ENCODE peak calls at places on chromosomes 12 and 14, in ten cellular contexts. R is astrocyte, Y is OCI-LY7, K is left lung, F is adrenal gland, H is ovary, T is sigmoid colon, L is heart left ventricle, X is upper lobe of left lung, P is right atrium auricular region. Z is an unnamed sample.

GRCh38 chr12:32159925-32160324 is 53.3 kb downstream of the BICD1 start:
- DNase-seq in R (peak; percentile 74), Y (no peak), K (no peak), F (no peak), H (no peak), T (no peak), L (no peak), X (no peak), P (no peak), Z (no peak)

GRCh38 chr12:5718680-5719079 is 226.4 kb downstream of the ANO2 start:
- DNase-seq in R (no peak), Y (no peak), K (no peak), F (no peak), H (peak; percentile 24), T (no peak), L (peak; percentile 62), X (no peak), P (peak; percentile 57), Z (peak; percentile 64)

GRCh38 chr14:38867561-38868150 is 235.4 kb downstream of the SEC23A start:
- DNase-seq in R (peak; percentile 63), Y (peak; percentile 76), K (peak; percentile 70), F (peak; percentile 86), H (peak; percentile 32), T (peak; percentile 77), L (peak; percentile 72), X (no peak), P (peak; percentile 79), Z (peak; percentile 41)

GRCh38 chr12:106580671-106581508 is 1.9 kb upstream of the RFX4 start:
- DNase-seq in R (no peak), Y (no peak), K (no peak), F (no peak), H (no peak), T (no peak), L (no peak), X (peak; percentile 73), P (no peak), Z (no peak)

GRCh38 chr12:80593766-80594165 is 113.7 kb upstream of the MYF6 start:
- DNase-seq in R (peak; percentile 98), Y (no peak), K (no peak), F (no peak), H (no peak), T (no peak), L (no peak), X (no peak), P (no peak), Z (no peak)

GRCh38 chr12:113369391-113369790 is 11.0 kb downstream of the PLBD2 start:
- DNase-seq in R (no peak), Y (no peak), K (no peak), F (no peak), H (no peak), T (no peak), L (no peak), X (no peak), P (no peak), Z (no peak)

GRCh38 chr12:52794479-52795331 is 1.2 kb downstream of the KRT3 start:
- DNase-seq in R (peak; percentile 73), Y (no peak), K (no peak), F (no peak), H (no peak), T (no peak), L (no peak), X (no peak), P (no peak), Z (no peak)

GRCh38 chr14:23071975-23072539 is 14.7 kb upstream of the CDH24 start:
- DNase-seq in R (no peak), Y (no peak), K (no peak), F (no peak), H (no peak), T (no peak), L (no peak), X (no peak), P (no peak), Z (no peak)

GRCh38 chr14:57382283-57382682 is 8.1 kb upstream of the NAA30 start:
- DNase-seq in R (peak; percentile 80), Y (no peak), K (no peak), F (no peak), H (no peak), T (no peak), L (no peak), X (no peak), P (no peak), Z (no peak)

GRCh38 chr14:57383125-57383524 is 7.3 kb upstream of the NAA30 start:
- DNase-seq in R (no peak), Y (no peak), K (no peak), F (no peak), H (no peak), T (no peak), L (no peak), X (no peak), P (no peak), Z (no peak)

GRCh38 chr14:57380935-57381334 is 9.5 kb upstream of the NAA30 start:
- DNase-seq in R (no peak), Y (no peak), K (no peak), F (no peak), H (no peak), T (no peak), L (no peak), X (no peak), P (no peak), Z (no peak)

GRCh38 chr14:57375156-57375555 is 15.2 kb upstream of the NAA30 start:
- DNase-seq in R (no peak), Y (no peak), K (no peak), F (no peak), H (no peak), T (no peak), L (no peak), X (no peak), P (no peak), Z (no peak)

DNA sequence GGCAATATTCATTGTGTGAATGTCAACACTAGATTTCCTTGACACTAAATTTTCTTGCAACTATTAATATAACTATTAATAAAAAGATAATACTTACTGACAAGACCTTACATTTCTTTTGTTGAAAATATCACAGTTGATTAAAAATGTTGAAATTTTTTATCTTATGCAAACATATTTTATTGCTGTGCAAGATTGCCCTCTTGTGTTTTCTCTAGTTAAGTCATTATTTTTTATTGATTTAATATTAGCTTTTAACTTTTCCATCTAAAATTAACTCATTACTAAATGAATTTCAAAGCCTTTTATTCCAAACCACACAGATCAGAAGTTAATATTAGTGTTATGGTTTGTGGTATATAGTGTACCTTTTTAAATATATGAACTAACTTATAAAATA is 11.7 kb upstream of the NAA30 start:
- DNase-seq in R (no peak), Y (no peak), K (no peak), F (no peak), H (no peak), T (no peak), L (no peak), X (no peak), P (no peak), Z (no peak)
- TF ChIP-seq CTCF in R (peak; percentile 18), Y (peak; percentile 58), K (no peak), F (no peak), H (no peak), T (no peak), L (no peak), X (no peak), P (no peak), Z (no peak)

DNA sequence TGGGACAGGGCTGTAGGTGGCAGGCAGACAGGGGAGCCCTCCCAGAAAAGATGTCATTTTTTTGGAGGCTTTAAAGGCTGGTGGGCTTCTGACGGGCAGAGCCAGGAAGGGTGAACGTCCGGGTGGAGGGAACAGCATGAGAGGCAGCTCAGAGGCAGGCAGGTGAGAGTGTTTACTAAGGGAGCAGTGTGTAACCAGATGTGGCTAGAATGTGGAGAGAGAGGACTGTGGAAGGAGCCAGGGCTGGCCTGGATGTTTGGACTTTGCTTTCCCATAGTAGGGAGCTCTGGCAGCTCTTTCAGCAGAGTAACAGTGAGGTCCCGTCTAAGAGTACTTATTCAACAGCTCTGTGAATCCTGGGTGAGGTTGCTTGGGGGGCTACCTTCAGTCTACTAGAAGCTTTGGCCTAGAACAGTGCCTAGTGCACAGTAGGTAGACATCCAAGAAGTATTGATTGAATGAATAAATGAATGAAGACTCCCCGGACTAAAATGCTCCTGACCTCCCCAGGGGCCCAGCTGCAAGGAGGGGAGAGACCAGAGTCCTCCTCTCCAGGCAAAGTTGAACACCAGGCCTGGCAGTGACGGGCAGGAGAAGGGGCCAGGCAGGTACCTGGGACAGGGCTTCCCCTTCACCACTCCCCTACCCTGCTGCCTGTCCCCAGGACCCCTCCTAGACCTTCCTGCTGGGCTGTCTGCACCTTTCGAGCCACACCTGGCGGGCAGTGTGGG is 8.6 kb downstream of the FAM222A start:
- DNase-seq in R (no peak), Y (no peak), K (no peak), F (no peak), H (no peak), T (no peak), L (peak; percentile 31), X (no peak), P (no peak), Z (no peak)
- H3K4me1 ChIP-seq in R (no peaks in the 10 kb centered on the region), Y (no peaks in the 10 kb centered on the region), K (no peaks in the 10 kb centered on the region), F (peaks cover 59% of the 10 kb centered on the region), H (peaks cover 17% of the 10 kb centered on the region), T (no peaks in the 10 kb centered on the region), L (peaks cover 54% of the 10 kb centered on the region), X (peaks cover 13% of the 10 kb centered on the region), P (peaks cover 83% of the 10 kb centered on the region), Z (peaks cover 73% of the 10 kb centered on the region)

DNA sequence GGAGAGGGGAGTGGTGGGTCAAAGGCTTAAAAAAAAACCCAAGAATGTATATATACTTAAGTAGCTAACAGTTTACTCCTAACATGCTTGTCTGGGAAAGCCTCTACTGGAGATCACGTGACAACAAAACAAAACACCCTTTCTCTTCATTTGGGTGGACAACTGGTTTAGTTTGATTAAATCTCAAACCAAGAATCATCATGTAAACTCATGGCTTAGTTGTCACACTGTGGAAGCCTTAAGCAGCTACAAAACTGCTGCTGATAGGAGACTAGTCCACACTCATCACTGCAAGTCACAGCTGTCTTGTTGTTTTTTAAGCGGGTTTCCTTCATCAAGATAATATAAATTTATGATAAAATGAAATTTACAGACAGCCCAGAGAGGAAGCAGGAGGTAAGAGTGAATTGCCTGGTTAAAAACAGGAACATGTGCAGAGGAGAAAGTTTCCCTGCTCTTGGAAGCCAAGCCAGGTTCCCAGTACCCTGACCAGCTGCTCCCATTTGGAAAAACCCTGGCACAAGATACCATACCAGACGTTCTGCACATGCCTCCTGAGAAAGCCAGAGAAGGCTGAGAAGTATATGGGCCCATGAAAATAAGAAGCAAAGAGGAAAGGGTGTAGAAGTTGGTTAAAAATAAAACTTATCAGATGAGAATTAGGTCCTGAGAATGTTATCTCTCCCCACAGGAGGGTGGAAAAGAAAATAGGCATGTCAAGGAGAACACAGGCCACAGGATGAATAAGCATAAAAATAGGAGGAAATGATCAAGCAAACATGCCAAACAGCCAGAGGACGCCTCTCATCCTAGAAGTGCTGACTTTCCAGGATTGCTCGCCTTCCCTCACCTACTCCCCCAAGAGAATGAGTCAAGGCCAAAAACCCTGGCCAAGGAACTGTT is 34.0 kb downstream of the EGLN3 start:
- DNase-seq in R (peak; percentile 65), Y (no peak), K (no peak), F (no peak), H (no peak), T (no peak), L (no peak), X (no peak), P (no peak), Z (no peak)
- H3K4me3 ChIP-seq in R (no peak overlapping the region), Y (no peak overlapping the region), K (no peak overlapping the region), F (no peak overlapping the region), H (no peak overlapping the region), T (no peak overlapping the region), L (no peak overlapping the region), X (no peak overlapping the region), P (no peak overlapping the region), Z (no peak overlapping the region)

DNA sequence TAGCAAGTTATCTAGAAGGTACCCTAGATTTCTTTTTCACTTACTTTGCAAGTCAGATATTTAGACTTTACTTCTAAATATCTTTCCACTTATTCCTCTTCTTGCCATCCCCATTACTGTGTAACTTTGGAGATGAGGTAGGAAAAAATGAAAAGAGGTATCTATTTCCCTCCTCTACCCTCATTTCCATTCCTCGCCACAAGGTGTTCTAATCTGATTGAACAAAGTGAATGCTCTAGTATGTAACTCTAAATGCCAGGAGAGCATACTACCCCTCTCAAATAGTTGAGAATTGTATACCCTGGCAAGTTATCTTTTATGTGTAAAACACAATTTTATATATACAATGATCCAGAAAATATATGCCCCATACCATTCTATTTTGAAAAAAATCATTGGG is 1.7 kb upstream of the LDHB start:
- DNase-seq in R (no peak), Y (peak; percentile 36), K (no peak), F (no peak), H (no peak), T (no peak), L (no peak), X (no peak), P (no peak), Z (no peak)
- TF ChIP-seq CTCF in R (no peak), Y (peak; percentile 52), K (no peak), F (no peak), H (no peak), T (no peak), L (no peak), X (no peak), P (peak; percentile 25), Z (peak; percentile 12)